ENCODE peak calls at places on chromosomes 13 and 19, in ten cellular contexts. S is IMR-90, C is heart left ventricle, N is adrenal gland, Q is tibial nerve, U is HCT116, X is thyroid gland, V is ovary, L is body of pancreas, H is gastrocnemius medialis. T is an unnamed sample.
A peak's percentile ranks its signal among the peaks of the same experiment; 100 is the strongest.

GRCh38 chr19:29819986-29820385 is 8.2 kb downstream of the CCNE1 start:
- DNase-seq in Q (no peak), X (no peak), L (no peak), U (no peak), V (no peak), C (no peak), S (no peak), H (no peak), N (no peak), T (no peak)

GRCh38 chr13:53250272-53250875 is 221.8 kb downstream of the OLFM4 start:
- DNase-seq in L (peak; percentile 64), Q (peak; percentile 68), X (peak; percentile 11), S (peak; percentile 72), V (no peak), N (peak; percentile 28), H (no peak), C (peak; percentile 13), U (peak; percentile 56), T (no peak)

GRCh38 chr13:49776871-49777270 is 15.6 kb downstream of the KPNA3 start:
- DNase-seq in H (no peak), X (no peak), S (peak; percentile 43), V (no peak), Q (no peak), N (no peak), L (no peak), C (no peak), U (no peak), T (no peak)

GRCh38 chr19:55160128-55160985 is 2.8 kb upstream of the TNNI3 start:
- DNase-seq in S (peak; percentile 67), V (peak; percentile 62), Q (peak; percentile 68), H (peak; percentile 89), L (peak; percentile 91), N (peak; percentile 95), C (peak; percentile 86), X (peak; percentile 82), U (peak; percentile 92), T (peak; percentile 88)

GRCh38 chr13:20073775-20074174 is 87.1 kb downstream of the GJA3 start:
- DNase-seq in U (no peak), X (no peak), H (no peak), S (no peak), L (no peak), V (no peak), N (no peak), C (no peak), Q (no peak), T (no peak)

GRCh38 chr13:46615888-46616531 is 63.0 kb downstream of the LRCH1 start:
- DNase-seq in X (no peak), C (no peak), L (no peak), V (no peak), U (no peak), H (no peak), Q (no peak), N (no peak), S (peak; percentile 68), T (no peak)

GRCh38 chr13:42660367-42660965 is 86.5 kb downstream of the TNFSF11 start:
- DNase-seq in V (no peak), S (peak; percentile 27), L (no peak), X (no peak), U (no peak), Q (no peak), N (no peak), C (no peak), H (no peak), T (no peak)

GRCh38 chr19:9943744-9944143 is 7.4 kb upstream of the OLFM2 start:
- DNase-seq in C (no peak), L (no peak), N (no peak), X (no peak), V (no peak), U (no peak), S (no peak), Q (no peak), H (no peak), T (no peak)

GRCh38 chr13:60261432-60262351 is 98.0 kb upstream of the DIAPH3 start:
- DNase-seq in X (no peak), S (no peak), C (no peak), V (no peak), U (no peak), N (no peak), L (peak; percentile 58), H (no peak), Q (no peak), T (no peak)

GRCh38 chr19:18895038-18895827 is 725 bp downstream of the CERS1 start:
- DNase-seq in Q (peak; percentile 21), V (no peak), N (no peak), C (no peak), H (peak; percentile 68), S (no peak), X (peak; percentile 61), U (peak; percentile 38), L (peak; percentile 48), T (no peak)

GRCh38 chr13:94658926-94659649 is 53.3 kb downstream of the SOX21 start:
- DNase-seq in N (no peak), H (no peak), Q (no peak), C (no peak), S (no peak), U (no peak), X (no peak), V (no peak), L (no peak), T (no peak)
- TF ChIP-seq CTCF in N (no peak), H (no peak), Q (no peak), C (no peak), S (no peak), U (no peak), X (no peak), V (no peak), L (no peak), T (no peak)

GRCh38 chr19:4639531-4640246 is 373 bp downstream of the TNFAIP8L1 start:
- DNase-seq in U (no peak), N (peak; percentile 53), X (no peak), H (no peak), C (no peak), S (no peak), V (peak; percentile 55), Q (no peak), L (peak; percentile 31), T (no peak)

GRCh38 chr19:4638330-4638729 is 986 bp upstream of the TNFAIP8L1 start:
- DNase-seq in L (no peak), N (no peak), C (peak; percentile 81), V (peak; percentile 29), H (peak; percentile 36), U (no peak), X (peak; percentile 37), S (no peak), Q (no peak), T (no peak)

GRCh38 chr19:4640247-4641000 is 1.1 kb downstream of the TNFAIP8L1 start:
- DNase-seq in N (no peak), C (no peak), U (no peak), X (no peak), Q (no peak), S (no peak), L (no peak), V (no peak), H (no peak), T (no peak)

GRCh38 chr19:4641132-4641531 is 1.8 kb downstream of the TNFAIP8L1 start:
- DNase-seq in X (no peak), H (no peak), L (no peak), C (no peak), V (no peak), U (no peak), Q (no peak), N (no peak), S (no peak), T (no peak)

DNA sequence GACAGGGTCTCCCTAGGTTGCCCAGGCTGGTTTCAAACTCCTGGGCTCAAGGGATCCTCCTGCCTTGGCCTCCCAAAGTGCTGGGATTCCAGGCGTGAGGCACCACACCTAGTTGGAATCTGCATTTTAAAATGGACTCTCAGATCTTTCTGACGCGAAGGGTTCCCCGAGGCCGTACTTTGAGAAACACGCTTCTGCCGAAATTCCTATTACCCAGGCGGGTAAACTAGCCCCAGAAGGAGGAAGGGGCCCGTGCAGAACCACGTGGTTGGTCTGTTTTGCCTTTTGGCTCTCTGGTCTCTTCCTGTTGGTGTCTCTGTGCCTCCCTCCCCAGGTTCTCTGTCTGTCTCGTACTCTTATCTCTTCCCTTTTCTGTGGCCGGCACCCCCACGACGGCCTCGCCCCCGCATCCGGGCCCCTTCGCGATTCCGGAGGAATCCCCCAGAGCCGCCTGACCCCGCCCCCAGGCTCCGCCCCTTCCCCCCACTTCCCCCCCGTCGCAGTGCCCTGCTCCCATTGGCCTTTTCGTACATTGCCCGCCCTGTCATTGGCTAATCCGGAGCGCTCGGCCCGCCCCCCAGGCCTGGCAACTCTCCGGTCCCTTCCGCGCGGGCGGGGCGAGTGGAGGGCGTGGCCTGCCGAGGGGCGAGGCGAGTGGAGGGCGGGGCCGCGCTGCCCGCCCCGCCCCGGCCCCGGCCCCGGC is at the start of gene TNFAIP8L1:
- DNase-seq in X (peak; percentile 94), S (peak; percentile 92), V (peak; percentile 96), U (peak; percentile 88), N (peak; percentile 97), C (peak; percentile 97), H (peak; percentile 94), L (peak; percentile 96), Q (peak; percentile 97), T (peak; percentile 97)
- TF ChIP-seq POLR2A in X (no peak), S (peak; percentile 43), V (no peak), U (no peak), N (no peak), C (no peak), H (no peak), L (peak; percentile 24), Q (no peak), T (no peak)

DNA sequence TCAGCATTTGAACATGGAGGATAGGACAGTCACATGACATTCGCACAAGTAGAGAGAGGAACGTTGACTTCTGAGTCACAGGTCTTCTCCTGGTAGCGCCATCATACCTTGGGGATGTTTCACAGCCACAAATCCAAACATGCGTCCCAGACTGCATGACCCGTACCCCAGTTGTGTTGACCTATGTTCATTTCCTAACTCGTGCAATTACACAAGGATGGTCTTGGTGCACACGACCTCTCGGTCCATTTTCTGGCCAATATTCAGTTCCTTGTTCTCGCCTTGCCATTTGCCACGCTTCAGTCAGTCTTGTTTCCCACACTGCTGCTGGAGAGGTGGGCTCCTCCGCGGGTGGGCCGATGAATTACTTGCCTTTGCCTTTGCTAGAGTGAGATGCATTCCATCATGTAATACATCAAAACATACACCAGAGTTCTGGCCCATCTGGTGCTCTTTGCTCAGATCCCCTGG is 87.3 kb downstream of the COL4A2 start:
- DNase-seq in L (no peak), N (no peak), X (no peak), Q (no peak), C (no peak), V (no peak), S (peak; percentile 94), U (no peak), H (no peak), T (no peak)
- TF ChIP-seq CTCF in L (no peak), N (no peak), X (no peak), Q (no peak), C (no peak), V (no peak), S (no peak), U (no peak), H (no peak), T (no peak)

DNA sequence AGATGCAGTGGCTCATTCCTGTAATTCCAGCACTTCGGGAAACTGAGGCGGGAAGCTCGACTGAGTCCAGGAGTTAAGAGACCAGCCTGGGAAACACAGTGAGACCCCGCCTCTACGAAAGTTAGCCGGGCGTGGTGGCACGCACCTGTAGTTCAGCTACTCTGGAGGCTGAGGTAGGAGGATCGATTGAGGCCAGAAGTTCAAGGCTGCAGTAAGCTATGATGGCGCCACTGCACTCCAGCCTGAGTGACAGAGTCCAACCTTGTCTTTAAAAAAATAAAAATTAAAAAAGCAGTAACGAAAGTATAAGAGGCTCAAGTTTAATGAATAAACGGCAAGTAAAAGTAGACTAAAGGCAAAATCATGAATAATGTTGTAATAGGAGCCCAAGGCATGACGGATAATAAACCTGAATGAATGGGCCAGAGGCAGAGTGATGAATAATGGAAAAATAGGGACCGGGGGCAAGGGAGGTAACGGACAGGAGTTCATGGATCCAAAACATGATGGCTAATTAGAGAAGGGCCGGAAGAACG is 1.2 kb upstream of the TOMM40 start:
- DNase-seq in C (no peak), V (no peak), H (no peak), L (no peak), S (no peak), Q (no peak), X (no peak), N (no peak), U (no peak), T (no peak)
- TF ChIP-seq POLR2A in C (no peak), V (no peak), H (no peak), L (no peak), S (no peak), Q (no peak), X (no peak), N (no peak), U (no peak), T (no peak)